ENCODE peak calls at places on chromosomes 11 and 22, in four cellular contexts. One of them, this sample, is unnamed.

GRCh38 chr22:20550851-20551744 is 43.7 kb downstream of the MED15 start:
- DNase-seq in NCI-H460: no peak
- DNase-seq in fibroblast of pulmonary artery: peak
- DNase-seq in anterior cingulate cortex: peak
- DNase-seq in this sample: peak

GRCh38 chr11:95074806-95075563 is 8.3 kb downstream of the SRSF8 start:
- DNase-seq in fibroblast of pulmonary artery: peak
- DNase-seq in NCI-H460: no peak
- DNase-seq in anterior cingulate cortex: no peak
- DNase-seq in this sample: no peak

GRCh38 chr22:41445171-41446056 is 1.2 kb downstream of the TOB2 start:
- DNase-seq in NCI-H460: no peak
- DNase-seq in fibroblast of pulmonary artery: peak
- DNase-seq in anterior cingulate cortex: no peak
- DNase-seq in this sample: peak

GRCh38 chr11:134337051-134337450 is 5.3 kb downstream of the GLB1L2 start:
- DNase-seq in NCI-H460: no peak
- DNase-seq in fibroblast of pulmonary artery: no peak
- DNase-seq in anterior cingulate cortex: no peak
- DNase-seq in this sample: no peak

GRCh38 chr11:18720811-18721575 is 5.0 kb downstream of the IGSF22 start:
- DNase-seq in NCI-H460: peak
- DNase-seq in fibroblast of pulmonary artery: peak
- DNase-seq in anterior cingulate cortex: peak
- DNase-seq in this sample: peak

GRCh38 chr11:1053121-1053901 is 16.8 kb upstream of the MUC6 start:
- DNase-seq in anterior cingulate cortex: no peak
- DNase-seq in fibroblast of pulmonary artery: peak
- DNase-seq in NCI-H460: no peak
- DNase-seq in this sample: peak

GRCh38 chr22:45207981-45208664 is 32.6 kb downstream of the KIAA0930 start:
- DNase-seq in anterior cingulate cortex: peak
- DNase-seq in fibroblast of pulmonary artery: no peak
- DNase-seq in NCI-H460: no peak
- DNase-seq in this sample: peak

GRCh38 chr11:748007-748359 is 719 bp downstream of the TALDO1 start:
- DNase-seq in NCI-H460: no peak
- DNase-seq in anterior cingulate cortex: no peak
- DNase-seq in fibroblast of pulmonary artery: no peak
- DNase-seq in this sample: no peak

GRCh38 chr22:17938484-17938924 is 85.9 kb downstream of the MICAL3 start:
- DNase-seq in fibroblast of pulmonary artery: peak
- DNase-seq in NCI-H460: no peak
- DNase-seq in anterior cingulate cortex: no peak
- DNase-seq in this sample: no peak

GRCh38 chr22:45233386-45233785 is 7.3 kb downstream of the KIAA0930 start:
- DNase-seq in fibroblast of pulmonary artery: no peak
- DNase-seq in anterior cingulate cortex: no peak
- DNase-seq in NCI-H460: no peak
- DNase-seq in this sample: no peak

GRCh38 chr11:110858556-110858921 is 146.3 kb upstream of the ARHGAP20 start:
- DNase-seq in fibroblast of pulmonary artery: peak
- DNase-seq in anterior cingulate cortex: no peak
- DNase-seq in NCI-H460: no peak
- DNase-seq in this sample: no peak

GRCh38 chr11:117070016-117070415 is 28.2 kb downstream of the SIK3 start:
- DNase-seq in NCI-H460: no peak
- DNase-seq in anterior cingulate cortex: no peak
- DNase-seq in fibroblast of pulmonary artery: peak
- DNase-seq in this sample: no peak

GRCh38 chr11:72336163-72336562 is 92.2 kb upstream of the PHOX2A start:
- DNase-seq in NCI-H460: no peak
- DNase-seq in anterior cingulate cortex: no peak
- DNase-seq in fibroblast of pulmonary artery: no peak
- DNase-seq in this sample: no peak

GRCh38 chr11:29448246-29448877 is 568.5 kb downstream of the KCNA4 start:
- DNase-seq in NCI-H460: no peak
- DNase-seq in anterior cingulate cortex: no peak
- DNase-seq in fibroblast of pulmonary artery: peak
- DNase-seq in this sample: peak

GRCh38 chr11:111688028-111688427 is 78.2 kb downstream of the PPP2R1B start:
- DNase-seq in anterior cingulate cortex: no peak
- DNase-seq in fibroblast of pulmonary artery: no peak
- DNase-seq in NCI-H460: no peak
- DNase-seq in this sample: no peak

GRCh38 chr11:112400615-112401014 is 140.0 kb upstream of the PLET1 start:
- DNase-seq in fibroblast of pulmonary artery: no peak
- DNase-seq in NCI-H460: no peak
- DNase-seq in anterior cingulate cortex: no peak
- DNase-seq in this sample: no peak

GRCh38 chr11:46557684-46558151 is 36.1 kb downstream of the AMBRA1 start:
- DNase-seq in anterior cingulate cortex: no peak
- DNase-seq in NCI-H460: no peak
- DNase-seq in fibroblast of pulmonary artery: no peak
- DNase-seq in this sample: no peak

GRCh38 chr22:50729391-50730012 is 8.5 kb upstream of the ACR start:
- DNase-seq in anterior cingulate cortex: no peak
- DNase-seq in NCI-H460: no peak
- DNase-seq in fibroblast of pulmonary artery: no peak
- DNase-seq in this sample: peak

GRCh38 chr11:8331767-8332166 is 68.1 kb upstream of the LMO1 start:
- DNase-seq in NCI-H460: no peak
- DNase-seq in anterior cingulate cortex: no peak
- DNase-seq in fibroblast of pulmonary artery: no peak
- DNase-seq in this sample: no peak

GRCh38 chr11:120547871-120548681 is 36.5 kb downstream of the GRIK4 start:
- DNase-seq in fibroblast of pulmonary artery: peak
- DNase-seq in NCI-H460: no peak
- DNase-seq in anterior cingulate cortex: peak
- DNase-seq in this sample: no peak

GRCh38 chr22:26835023-26835422 is 177.6 kb downstream of the MIAT start:
- DNase-seq in anterior cingulate cortex: no peak
- DNase-seq in NCI-H460: no peak
- DNase-seq in fibroblast of pulmonary artery: no peak
- DNase-seq in this sample: no peak

GRCh38 chr22:37214431-37215025 is 2.3 kb upstream of the SSTR3 start:
- DNase-seq in fibroblast of pulmonary artery: no peak
- DNase-seq in NCI-H460: no peak
- DNase-seq in anterior cingulate cortex: no peak
- DNase-seq in this sample: no peak

GRCh38 chr22:32206774-32207758 is 2.2 kb upstream of the RFPL2 start:
- DNase-seq in anterior cingulate cortex: no peak
- DNase-seq in NCI-H460: no peak
- DNase-seq in fibroblast of pulmonary artery: peak
- DNase-seq in this sample: peak

GRCh38 chr11:108697872-108698473 is 33.1 kb downstream of the DDX10 start:
- DNase-seq in NCI-H460: peak
- DNase-seq in anterior cingulate cortex: peak
- DNase-seq in fibroblast of pulmonary artery: peak
- DNase-seq in this sample: peak

GRCh38 chr11:67606150-67606476 is 623 bp upstream of the NDUFV1 start:
- DNase-seq in anterior cingulate cortex: no peak
- DNase-seq in fibroblast of pulmonary artery: peak
- DNase-seq in NCI-H460: no peak
- DNase-seq in this sample: no peak

GRCh38 chr11:2449548-2450320 is 4.9 kb downstream of the KCNQ1 start:
- DNase-seq in NCI-H460: no peak
- DNase-seq in anterior cingulate cortex: no peak
- DNase-seq in fibroblast of pulmonary artery: no peak
- DNase-seq in this sample: no peak

GRCh38 chr11:116093065-116093464 is 588.9 kb upstream of the CADM1 start:
- DNase-seq in fibroblast of pulmonary artery: no peak
- DNase-seq in anterior cingulate cortex: no peak
- DNase-seq in NCI-H460: no peak
- DNase-seq in this sample: no peak

GRCh38 chr11:44623321-44623715 is 57.9 kb downstream of the CD82 start:
- DNase-seq in fibroblast of pulmonary artery: peak
- DNase-seq in NCI-H460: no peak
- DNase-seq in anterior cingulate cortex: no peak
- DNase-seq in this sample: peak

GRCh38 chr11:86627776-86628455 is 44.5 kb downstream of the ME3 start:
- DNase-seq in NCI-H460: no peak
- DNase-seq in fibroblast of pulmonary artery: no peak
- DNase-seq in anterior cingulate cortex: peak
- DNase-seq in this sample: no peak

GRCh38 chr11:110896358-110896757 is 184.1 kb upstream of the ARHGAP20 start:
- DNase-seq in anterior cingulate cortex: no peak
- DNase-seq in fibroblast of pulmonary artery: peak
- DNase-seq in NCI-H460: no peak
- DNase-seq in this sample: no peak

This sample was measured in H7.